ENCODE peak calls at places on chromosomes 6 and 20, in six cellular contexts. B is stromal cell of bone marrow, T is anterior cingulate cortex, P is cardiac muscle cell, W is EL, K is cardiac fibroblast. C is an unnamed sample.

GRCh38 chr6:134288538-134289203 is 29.2 kb downstream of the SGK1 start:
- DNase-seq in B (peak), T (no peak), P (no peak), W (peak), K (peak), C (peak)

GRCh38 chr6:127266178-127266891 is at the start of gene RNF146:
- DNase-seq in B (peak), T (peak), P (peak), W (peak), K (peak), C (peak)

GRCh38 chr6:26175428-26176181 is 88.4 kb downstream of the HFE start:
- DNase-seq in B (no peak), T (no peak), P (peak), W (peak), K (peak), C (peak)

GRCh38 chr6:134910596-134910935 is 39.3 kb downstream of the ALDH8A1 start:
- DNase-seq in B (no peak), T (no peak), P (no peak), W (no peak), K (no peak), C (no peak)

GRCh38 chr6:1689141-1689540 is 79.4 kb downstream of the FOXC1 start:
- DNase-seq in B (no peak), T (no peak), P (no peak), W (peak), K (peak), C (no peak)

GRCh38 chr20:309841-310644 is 12.7 kb downstream of the ZCCHC3 start:
- DNase-seq in B (peak), T (peak), P (peak), W (peak), K (peak), C (peak)

GRCh38 chr20:271069-271468 is 13.5 kb downstream of the DEFB132 start:
- DNase-seq in B (no peak), T (no peak), P (no peak), W (no peak), K (no peak), C (no peak)

GRCh38 chr6:18515767-18516166 is 128.6 kb downstream of the RNF144B start:
- DNase-seq in B (no peak), T (no peak), P (no peak), W (peak), K (no peak), C (no peak)

GRCh38 chr6:431986-432385 is 40.4 kb downstream of the IRF4 start:
- DNase-seq in B (no peak), T (no peak), P (no peak), W (no peak), K (no peak), C (no peak)

GRCh38 chr6:130105996-130106704 is 87.8 kb downstream of the L3MBTL3 start:
- DNase-seq in B (no peak), T (no peak), P (no peak), W (no peak), K (no peak), C (no peak)

GRCh38 chr20:5535211-5535756 is 214.9 kb upstream of the SHLD1 start:
- DNase-seq in B (peak), T (no peak), P (no peak), W (peak), K (peak), C (peak)